ENCODE peak calls at places on chromosomes 12 and 14, in five cellular contexts. L, G, R, Z and F are unnamed samples.

GRCh38 chr12:106986135-106986534 is 811 bp downstream of the MTERF2 start:
- DNase-seq in R (no peak), L (no peak), G (peak), Z (no peak), F (no peak)

GRCh38 chr14:105203057-105203494 is 22.0 kb upstream of the NUDT14 start:
- DNase-seq in G (peak), R (peak), Z (peak), L (peak), F (peak)

GRCh38 chr14:33943484-33943883 is 7.4 kb downstream of the EGLN3 start:
- DNase-seq in L (peak), R (no peak), G (no peak), Z (no peak), F (no peak)

GRCh38 chr12:110249105-110249504 is 31.9 kb upstream of the ATP2A2 start:
- DNase-seq in R (no peak), L (peak), G (no peak), Z (no peak), F (no peak)

GRCh38 chr14:54366726-54367707 is 29.8 kb upstream of the CDKN3 start:
- DNase-seq in L (peak), R (no peak), G (peak), Z (peak), F (no peak)

GRCh38 chr14:70601162-70601561 is 707 bp upstream of the MED6 start:
- DNase-seq in Z (peak), R (no peak), L (no peak), G (no peak), F (no peak)

GRCh38 chr12:67582238-67582834 is 66.2 kb upstream of the DYRK2 start:
- DNase-seq in L (no peak), Z (no peak), R (no peak), G (no peak), F (no peak)

GRCh38 chr12:125015680-125016310 is 22.4 kb downstream of the BRI3BP start:
- DNase-seq in L (no peak), G (no peak), Z (no peak), R (no peak), F (no peak)

GRCh38 chr12:132366341-132366861 is 37.0 kb upstream of the GALNT9 start:
- DNase-seq in R (no peak), Z (no peak), L (no peak), G (no peak), F (no peak)

GRCh38 chr14:51855234-51855633 is 5.2 kb upstream of the GNG2 start:
- DNase-seq in R (no peak), G (no peak), Z (no peak), L (no peak), F (no peak)

GRCh38 chr12:56517854-56518253 is 3.8 kb upstream of the RBMS2 start:
- DNase-seq in G (peak), Z (no peak), L (no peak), R (no peak), F (no peak)

GRCh38 chr14:95101736-95102677 is 55.3 kb downstream of the DICER1 start:
- DNase-seq in R (no peak), Z (no peak), G (no peak), L (no peak), F (no peak)

GRCh38 chr14:59363545-59364226 is 101.5 kb downstream of the GPR135 start:
- DNase-seq in Z (peak), L (no peak), G (peak), R (no peak), F (no peak)

GRCh38 chr12:92721130-92721529 is 18.3 kb downstream of the PLEKHG7 start:
- DNase-seq in R (no peak), Z (peak), G (no peak), L (no peak), F (no peak)

GRCh38 chr14:23099212-23099861 is 4.0 kb downstream of the C14orf119 start:
- DNase-seq in L (no peak), G (no peak), Z (no peak), R (no peak), F (no peak)
- H3K27ac ChIP-seq in L (no peak), G (no peak), Z (no peak), R (no peak), F (no peak)

GRCh38 chr14:35809597-35809996 is 502 bp upstream of the RALGAPA1 start:
- DNase-seq in L (no peak), R (no peak), Z (no peak), G (no peak), F (no peak)
- H3K4me3 ChIP-seq in L (no peak), R (peak), Z (no peak), G (no peak), F (no peak)

GRCh38 chr14:77113644-77114043 is 15.6 kb downstream of the CIPC start:
- DNase-seq in R (no peak), L (peak), Z (no peak), G (no peak), F (peak)
- H3K27ac ChIP-seq in R (no peak), L (no peak), Z (no peak), G (no peak), F (peak)

DNA sequence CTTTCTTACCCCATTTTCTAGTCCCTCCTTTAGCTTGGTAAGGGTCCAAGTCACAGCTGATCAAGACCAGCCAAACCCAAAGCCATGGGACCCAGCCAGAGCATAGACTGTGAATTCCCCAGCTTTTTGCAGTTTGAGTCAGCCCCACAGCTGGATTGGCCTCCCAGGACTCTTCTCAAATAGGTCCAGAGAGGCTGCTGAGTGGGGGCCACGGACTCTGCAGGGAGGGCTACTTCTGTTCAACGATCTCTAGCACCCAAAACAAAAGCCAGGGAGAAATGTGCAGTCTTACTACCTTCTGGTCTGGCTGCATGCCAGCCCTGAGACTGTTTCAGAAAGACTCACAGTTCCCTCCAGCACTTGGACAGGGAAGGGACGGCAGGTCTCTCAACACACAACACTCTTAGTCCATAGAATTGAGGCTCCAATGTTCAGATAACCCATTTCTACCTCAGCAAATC is 1.6 kb downstream of the VDR start:
- DNase-seq in G (peak), Z (peak), R (no peak), L (peak), F (no peak)
- H3K4me3 ChIP-seq in G (peak), Z (peak), R (no peak), L (peak), F (peak)

DNA sequence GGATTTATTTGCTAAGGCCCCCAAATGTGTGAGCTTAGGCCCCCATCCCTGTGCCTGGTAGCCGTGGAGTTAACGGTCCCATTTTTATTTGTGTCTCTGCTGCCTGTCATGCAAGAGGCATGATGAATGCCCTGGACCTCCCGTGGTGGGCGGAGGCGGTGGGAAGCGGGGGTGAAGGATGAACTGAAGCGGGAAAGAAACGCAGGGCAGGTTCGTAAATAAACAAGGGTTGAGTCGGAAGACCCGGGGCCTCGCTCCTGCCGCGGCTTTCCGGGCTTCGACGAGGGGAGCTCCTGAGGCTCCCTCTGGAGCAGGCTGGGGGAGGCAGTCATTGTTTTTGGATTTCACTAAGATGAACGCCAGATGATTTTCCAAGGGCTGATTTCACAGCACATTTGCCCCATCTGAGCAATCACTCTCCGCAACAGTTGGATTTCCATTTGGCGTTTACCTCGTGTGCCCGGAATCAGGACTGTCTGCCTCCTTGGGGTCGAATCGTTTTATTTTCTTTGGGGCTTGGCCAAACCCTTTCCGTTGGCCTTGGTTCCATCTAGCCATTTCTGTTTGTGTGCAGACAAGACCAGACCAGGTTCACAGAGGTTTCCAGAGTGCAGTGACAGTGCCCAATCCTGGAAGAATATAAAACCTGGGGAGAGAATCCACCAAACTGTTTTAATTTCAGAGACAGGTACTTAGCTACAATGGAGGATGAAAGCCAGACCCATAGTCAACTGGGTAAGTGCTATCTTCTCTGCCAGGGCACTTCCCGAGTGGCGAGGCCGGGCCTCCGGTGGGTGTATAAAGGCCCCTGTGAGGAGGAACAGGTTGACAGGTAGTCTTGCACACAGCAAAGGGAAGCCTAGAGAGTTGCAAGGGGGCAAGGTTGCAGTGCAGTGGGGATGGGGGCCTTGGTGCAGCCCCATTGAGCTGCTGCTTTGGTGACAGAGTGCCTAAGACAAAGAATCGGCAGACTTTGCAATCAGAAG is 130.4 kb downstream of the SLC38A6 start:
- DNase-seq in Z (peak), G (no peak), L (no peak), R (no peak), F (no peak)
- H3K27ac ChIP-seq in Z (peak), G (no peak), L (no peak), R (no peak), F (no peak)

GRCh38 chr14:31060253-31060875 is 34.2 kb upstream of the STRN3 start:
- DNase-seq in L (no peak), R (no peak), Z (no peak), G (no peak), F (no peak)
- H3K4me3 ChIP-seq in L (no peak), R (no peak), Z (no peak), G (no peak), F (no peak)

DNA sequence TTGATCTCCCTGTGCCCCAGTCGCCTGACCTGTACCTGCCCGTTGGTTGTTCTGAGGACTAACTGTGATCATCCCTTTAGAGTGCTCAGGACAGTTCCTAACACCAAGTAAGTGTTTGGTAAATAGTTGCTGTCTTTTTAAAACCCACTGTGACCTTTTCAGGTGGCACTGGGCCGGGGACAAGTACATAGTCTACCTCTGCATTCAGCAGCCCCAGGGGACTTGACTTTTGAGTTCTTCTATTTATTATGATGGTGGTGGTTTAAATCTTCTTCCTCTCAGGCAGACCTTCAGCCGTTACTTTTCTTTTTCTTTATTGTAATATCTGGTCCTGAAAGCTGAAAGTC is 38.8 kb downstream of the EVL start:
- DNase-seq in R (no peak), Z (no peak), G (no peak), L (no peak), F (no peak)
- H3K27ac ChIP-seq in R (no peak), Z (peak), G (no peak), L (no peak), F (peak)